ENCODE peak calls at places on chromosomes 2 and 18, in nine cellular contexts. S is AG04450; J is CD8-positive, alpha-beta T cell; W is tibial nerve; M is hepatocyte; T is tibial artery; R is lower lobe of right lung; Z is astrocyte of the spinal cord; E is suprapubic skin. Q is an unnamed sample.

GRCh38 chr2:124180635-124181034 is 155.5 kb downstream of the CNTNAP5 start:
- DNase-seq in W (no peak), R (no peak), J (no peak), T (no peak), S (no peak), Z (no peak), M (no peak), E (no peak), Q (no peak)

GRCh38 chr2:21422724-21423522 is 299.2 kb downstream of the TDRD15 start:
- DNase-seq in W (no peak), J (no peak), M (peak; percentile 45), Z (no peak), S (no peak), E (no peak), R (no peak), T (no peak), Q (no peak)

GRCh38 chr2:62406573-62407043 is 99.4 kb downstream of the TMEM17 start:
- DNase-seq in M (no peak), T (no peak), W (no peak), R (no peak), Z (no peak), S (no peak), E (no peak), J (no peak), Q (no peak)

GRCh38 chr2:120541553-120541932 is 194.1 kb upstream of the GLI2 start:
- DNase-seq in J (no peak), M (no peak), Z (no peak), E (no peak), W (no peak), R (no peak), T (no peak), S (no peak), Q (no peak)

GRCh38 chr2:80489718-80490117 is 185.2 kb upstream of the LRRTM1 start:
- DNase-seq in R (no peak), T (no peak), M (no peak), S (no peak), Z (peak; percentile 23), W (no peak), J (no peak), E (no peak), Q (no peak)

GRCh38 chr18:28777756-28778155 is 600.8 kb upstream of the CDH2 start:
- DNase-seq in M (no peak), J (no peak), W (no peak), Z (no peak), S (no peak), T (no peak), R (no peak), E (no peak), Q (no peak)

GRCh38 chr2:225100269-225100668 is 58.0 kb upstream of the DOCK10 start:
- DNase-seq in J (no peak), S (no peak), W (no peak), T (no peak), E (no peak), R (no peak), M (no peak), Z (peak; percentile 53), Q (no peak)

GRCh38 chr2:238566001-238566645 is 139.4 kb downstream of the ASB1 start:
- DNase-seq in T (peak; percentile 35), S (no peak), E (no peak), W (no peak), R (no peak), Z (no peak), M (no peak), J (no peak), Q (no peak)

GRCh38 chr2:42843611-42844010 is 51.2 kb upstream of the HAAO start:
- DNase-seq in Z (no peak), M (no peak), T (no peak), R (no peak), S (no peak), E (no peak), W (no peak), J (no peak), Q (no peak)

GRCh38 chr2:217231212-217231611 is 371.3 kb upstream of the TNP1 start:
- DNase-seq in W (no peak), J (no peak), E (no peak), T (no peak), Z (no peak), R (no peak), S (no peak), M (no peak), Q (no peak)

GRCh38 chr2:68483011-68483410 is 15.6 kb downstream of the APLF start:
- DNase-seq in W (no peak), R (no peak), M (no peak), Z (no peak), T (no peak), J (no peak), S (no peak), E (no peak), Q (no peak)

GRCh38 chr2:218860950-218861381 is 1.4 kb downstream of the WNT6 start:
- DNase-seq in M (peak; percentile 71), J (no peak), T (peak; percentile 56), E (peak; percentile 62), W (peak; percentile 51), S (peak; percentile 11), R (no peak), Z (peak; percentile 20), Q (no peak)

DNA sequence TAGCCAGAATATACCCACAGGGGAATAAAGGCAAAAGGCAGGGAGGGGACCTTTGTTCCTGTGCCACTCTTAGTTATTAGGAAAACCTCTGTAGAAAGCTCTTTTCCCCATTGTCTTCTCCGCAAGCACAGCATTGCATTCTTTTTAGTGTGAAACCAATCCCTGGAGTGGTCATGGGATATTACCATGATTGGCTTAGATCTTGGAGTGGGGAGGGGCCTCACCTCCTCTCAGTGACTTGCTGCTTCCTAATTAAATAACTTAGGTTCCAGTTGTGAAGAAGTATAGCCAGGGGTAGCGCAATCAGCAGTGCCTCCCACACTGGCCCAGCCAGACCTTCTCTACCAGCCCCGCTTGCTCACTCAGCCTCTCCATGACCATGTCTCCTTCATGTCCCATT is 49.9 kb upstream of the AFF3 start:
- DNase-seq in W (no peak), E (no peak), R (no peak), Z (no peak), T (no peak), S (no peak), J (no peak), M (no peak), Q (no peak)
- H3K4me3 ChIP-seq in W (no peak overlapping the region), E (no peak overlapping the region), R (peak overlapping the region; percentile 39), Z (no peak overlapping the region), T (no peak overlapping the region), S (no peak overlapping the region), J (no peak overlapping the region), M (no peak overlapping the region), Q (no peak overlapping the region)

GRCh38 chr2:75261923-75262322 is 62.6 kb upstream of the TACR1 start:
- DNase-seq in J (no peak), E (no peak), S (no peak), R (no peak), Z (no peak), T (no peak), W (no peak), M (no peak), Q (no peak)

GRCh38 chr2:75258620-75259019 is 59.3 kb upstream of the TACR1 start:
- DNase-seq in E (no peak), S (no peak), R (no peak), W (no peak), J (no peak), T (no peak), Z (no peak), M (no peak), Q (no peak)

GRCh38 chr2:75256485-75256884 is 57.2 kb upstream of the TACR1 start:
- DNase-seq in E (no peak), W (no peak), S (no peak), M (no peak), Z (no peak), R (no peak), T (no peak), J (no peak), Q (no peak)

DNA sequence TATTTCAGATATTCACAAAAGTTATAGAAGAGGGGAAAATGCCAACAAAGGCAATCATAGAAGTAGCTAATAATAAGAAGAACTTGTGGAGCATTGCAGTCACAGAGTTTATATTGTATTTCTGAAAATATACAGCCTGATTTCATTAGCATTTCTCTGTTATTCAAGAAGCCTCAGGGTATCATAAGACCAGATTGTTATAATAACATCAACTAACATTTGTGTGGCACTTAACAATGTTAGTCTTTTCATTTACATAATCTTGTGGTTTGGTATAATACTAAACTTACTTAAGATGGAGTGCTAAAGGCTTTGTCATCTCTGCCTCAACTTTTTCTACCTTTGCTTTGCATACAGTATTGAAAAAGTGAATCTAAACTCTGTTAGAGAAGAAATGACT is 61.6 kb upstream of the TACR1 start:
- DNase-seq in T (no peak), W (no peak), Z (no peak), M (no peak), J (no peak), S (no peak), R (no peak), E (no peak), Q (no peak)
- TF ChIP-seq CTCF in T (no peak), W (no peak), Z (no peak), M (no peak), J (no peak), S (no peak), R (no peak), E (no peak), Q (no peak)

DNA sequence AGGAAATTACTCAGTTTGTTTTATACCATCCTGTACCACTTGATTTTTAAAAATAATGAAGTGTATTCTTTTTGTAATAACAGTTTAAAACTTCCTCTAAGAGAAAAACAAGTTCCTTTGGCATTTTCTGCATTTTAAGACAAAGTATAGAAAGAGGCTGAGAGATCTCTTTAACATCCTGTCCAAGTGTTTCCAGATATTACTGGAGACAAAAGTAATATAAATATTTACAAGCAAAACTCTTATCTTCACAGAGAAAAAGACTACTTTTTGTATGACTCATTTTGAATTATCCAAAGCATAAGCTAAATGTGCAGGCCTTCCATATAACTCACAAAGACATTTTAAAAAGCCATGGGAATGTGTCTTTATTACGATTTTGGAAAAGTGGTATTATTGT is 221.1 kb downstream of the RDH14 start:
- DNase-seq in W (no peak), Z (peak; percentile 41), R (no peak), M (no peak), E (no peak), T (no peak), J (no peak), S (peak; percentile 29), Q (no peak)
- H3K4me3 ChIP-seq in W (no peak overlapping the region), Z (no peak overlapping the region), R (no peak overlapping the region), M (no peak overlapping the region), E (no peak overlapping the region), T (no peak overlapping the region), J (no peak overlapping the region), S (no peak overlapping the region), Q (no peak overlapping the region)

GRCh38 chr2:161160226-161161073 is at the start of gene TANK:
- DNase-seq in Z (peak; percentile 92), R (peak; percentile 95), S (peak; percentile 93), T (peak; percentile 95), W (peak; percentile 85), J (peak; percentile 85), E (peak; percentile 95), M (peak; percentile 96), Q (peak; percentile 87)
- TF ChIP-seq CTCF in Z (no peak), R (no peak), S (peak; percentile 25), T (no peak), W (no peak), J (no peak), E (no peak), M (no peak), Q (no peak)